ENCODE peak calls at places on chromosomes 2 and 18, in five cellular contexts. M is GM12878, J is colonic mucosa, V is astrocyte of the spinal cord, D is dorsolateral prefrontal cortex. F is an unnamed sample.

GRCh38 chr2:99188357-99188756 is 7.4 kb downstream of the MRPL30 start:
- DNase-seq in M (no peak), J (no peak), V (no peak), D (no peak), F (no peak)

GRCh38 chr18:53411511-53411910 is 813.0 kb downstream of the MBD2 start:
- DNase-seq in M (no peak), J (no peak), V (no peak), D (no peak), F (no peak)

GRCh38 chr2:215772003-215772402 is 241.3 kb downstream of the MREG start:
- DNase-seq in M (no peak), J (peak; percentile 56), V (peak; percentile 85), D (no peak), F (no peak)

GRCh38 chr2:158969717-158970521 is 1.5 kb downstream of the TANC1 start:
- DNase-seq in M (no peak), J (peak; percentile 61), V (peak; percentile 36), D (no peak), F (no peak)

GRCh38 chr2:217064234-217065103 is 204.6 kb upstream of the TNP1 start:
- DNase-seq in M (no peak), J (no peak), V (peak; percentile 93), D (no peak), F (no peak)

GRCh38 chr2:26745609-26746327 is 18.3 kb upstream of the SLC35F6 start:
- DNase-seq in M (no peak), J (peak; percentile 86), V (peak; percentile 70), D (peak; percentile 92), F (peak; percentile 45)

GRCh38 chr2:62672601-62673000 is 32.9 kb upstream of the EHBP1 start:
- DNase-seq in M (no peak), J (no peak), V (peak; percentile 60), D (no peak), F (no peak)

GRCh38 chr18:50745946-50746345 is 73.9 kb downstream of the MRO start:
- DNase-seq in M (no peak), J (no peak), V (no peak), D (no peak), F (no peak)

GRCh38 chr2:154425999-154426398 is 272.5 kb upstream of the KCNJ3 start:
- DNase-seq in M (no peak), J (no peak), V (no peak), D (no peak), F (no peak)

GRCh38 chr18:71028285-71028762 is 739.5 kb downstream of the SOCS6 start:
- DNase-seq in M (no peak), J (no peak), V (no peak), D (no peak), F (no peak)

GRCh38 chr2:3535794-3536681 is 16.7 kb upstream of the ADI1 start:
- DNase-seq in M (no peak), J (peak; percentile 36), V (peak; percentile 95), D (no peak), F (no peak)

GRCh38 chr2:231057590-231057989 is 923 bp downstream of the PSMD1 start:
- DNase-seq in M (no peak), J (no peak), V (peak; percentile 13), D (no peak), F (no peak)

GRCh38 chr2:218746960-218747359 is 35.0 kb upstream of the CYP27A1 start:
- DNase-seq in M (no peak), J (no peak), V (no peak), D (no peak), F (no peak)

DNA sequence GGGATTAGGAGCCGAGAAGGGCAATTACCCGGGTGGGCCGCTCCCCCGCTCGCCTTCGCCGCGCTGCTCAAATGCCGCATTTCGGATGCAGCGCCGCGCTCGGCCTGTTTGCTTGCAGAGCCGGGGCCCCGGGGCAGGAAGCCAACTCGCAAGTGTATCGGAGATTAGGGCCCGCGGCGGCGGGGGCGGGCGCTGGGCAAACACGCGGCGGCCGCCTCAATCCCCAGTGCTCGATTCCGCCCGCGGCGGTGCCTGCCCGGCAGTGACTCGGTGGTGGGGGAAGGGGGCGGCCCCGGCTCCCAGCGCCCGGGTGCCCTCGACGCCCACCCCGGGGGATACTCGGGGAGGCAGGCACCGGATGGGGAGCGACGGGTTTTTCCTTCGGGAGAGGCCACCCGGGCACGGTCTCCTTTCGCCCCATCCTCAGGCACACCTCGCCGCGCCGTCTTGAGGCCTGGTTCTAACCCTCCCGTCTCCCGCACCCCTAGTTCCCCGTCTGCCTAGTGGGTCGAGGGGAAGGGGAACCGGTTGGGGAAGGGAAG is 26.6 kb upstream of the NOTO start:
- DNase-seq in M (no peak), J (peak; percentile 80), V (peak; percentile 35), D (peak; percentile 74), F (no peak)
- H3K4me3 ChIP-seq in M (peak overlapping the region; percentile 29), J (peak overlapping the region; percentile 51), V (peak overlapping the region; percentile 28), D (peak overlapping the region; percentile 67), F (no peak overlapping the region)

GRCh38 chr2:207012461-207012860 is 73.1 kb downstream of the CPO start:
- DNase-seq in M (no peak), J (no peak), V (no peak), D (no peak), F (no peak)

GRCh38 chr2:207008105-207008990 is 69.0 kb downstream of the CPO start:
- DNase-seq in M (no peak), J (no peak), V (peak; percentile 17), D (no peak), F (no peak)
- TF ChIP-seq CTCF in M (no peak), J (no peak), V (peak; percentile 4), D (peak; percentile 44), F (no peak)

GRCh38 chr2:178448968-178449661 is 1.9 kb downstream of the PRKRA start:
- DNase-seq in M (no peak), J (no peak), V (peak; percentile 13), D (no peak), F (no peak)
- H3K4me3 ChIP-seq in M (peak overlapping the region; percentile 94), J (no peak overlapping the region), V (no peak overlapping the region), D (peak overlapping the region; percentile 76), F (peak overlapping the region; percentile 90)

GRCh38 chr2:131105950-131106801 is 1.0 kb downstream of the PLEKHB2 start:
- DNase-seq in M (peak; percentile 16), J (peak; percentile 72), V (peak; percentile 27), D (no peak), F (no peak)

GRCh38 chr2:131104487-131105155 is 515 bp upstream of the PLEKHB2 start:
- DNase-seq in M (peak; percentile 5), J (peak; percentile 64), V (no peak), D (no peak), F (no peak)

DNA sequence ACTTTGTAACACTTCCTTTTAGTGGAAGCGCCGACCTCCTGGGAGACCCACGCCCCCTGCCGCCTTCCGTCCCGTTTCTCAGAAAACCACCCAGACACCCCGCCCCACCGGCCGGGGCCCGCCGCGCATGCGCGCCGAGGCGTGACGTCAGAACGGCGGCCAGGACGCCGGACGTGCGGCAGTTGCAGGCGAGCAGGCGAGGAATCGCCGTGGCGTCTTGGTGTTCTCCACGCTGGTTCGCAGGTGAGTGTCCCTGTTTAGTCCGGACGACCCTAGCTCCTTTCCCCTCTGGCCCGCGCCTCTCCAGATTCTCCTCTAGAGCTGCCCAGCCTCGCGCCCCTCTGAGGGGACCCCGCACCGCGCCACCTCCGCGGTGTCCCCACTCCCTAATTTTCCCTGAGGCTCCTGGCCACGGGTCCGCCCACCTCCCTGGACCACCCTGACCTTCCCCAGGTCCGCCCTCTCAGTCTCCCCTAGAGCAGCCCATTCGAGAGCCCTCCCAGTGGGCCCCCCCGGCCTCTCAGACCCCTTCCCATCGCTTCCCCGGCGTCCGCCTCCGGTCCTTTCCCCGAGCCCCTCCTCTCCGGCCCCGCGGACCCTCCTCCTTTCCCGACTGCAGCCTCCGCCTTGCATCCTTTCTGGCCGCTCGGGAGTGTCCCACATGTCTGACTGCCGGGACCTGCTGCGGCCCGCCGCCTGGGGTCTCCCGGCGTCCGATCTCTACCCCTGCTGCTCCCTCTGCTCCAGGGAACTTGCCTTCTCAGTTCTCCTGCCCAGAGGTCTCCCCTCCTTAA is at the start of gene PLEKHB2:
- DNase-seq in M (peak; percentile 66), J (peak; percentile 94), V (peak; percentile 94), D (peak; percentile 94), F (peak; percentile 67)
- TF ChIP-seq CTCF in M (no peak), J (peak; percentile 12), V (peak; percentile 24), D (peak; percentile 74), F (no peak)

DNA sequence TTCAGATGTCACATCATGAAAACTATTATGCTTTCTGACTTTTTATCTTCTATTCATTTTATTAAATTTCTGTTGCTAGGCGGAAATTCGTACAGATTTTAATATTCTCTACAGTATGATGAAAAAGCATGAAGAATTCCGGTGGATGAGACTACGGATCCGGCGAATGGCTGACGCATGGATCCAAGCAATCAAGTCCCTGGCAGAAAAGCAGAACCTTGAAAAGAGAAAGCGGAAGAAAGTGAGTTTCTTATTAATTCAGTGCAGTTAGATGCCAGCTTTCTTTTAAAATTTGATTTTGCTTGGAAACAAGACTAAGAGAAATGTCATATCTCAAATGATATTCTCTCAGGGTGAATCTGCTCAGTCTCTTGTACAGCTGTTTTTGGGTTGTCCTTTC is 84.3 kb downstream of the MGAT5 start:
- DNase-seq in M (no peak), J (no peak), V (no peak), D (no peak), F (no peak)
- H3K4me3 ChIP-seq in M (no peak overlapping the region), J (no peak overlapping the region), V (no peak overlapping the region), D (no peak overlapping the region), F (no peak overlapping the region)

F was measured in GM12864.